ENCODE peak calls at places on chromosomes 13 and 19, in five cellular contexts. O, A, M, X and C are unnamed samples.
A peak's percentile ranks its signal among the peaks of the same experiment; 100 is the strongest.

GRCh38 chr13:107562222-107562621 is 653.1 kb downstream of the LIG4 start:
- DNase-seq in O (no peak), A (no peak), M (no peak), X (no peak), C (no peak)

GRCh38 chr19:6963937-6964336 is 57.3 kb downstream of the MBD3L2B start:
- DNase-seq in O (no peak), A (no peak), M (no peak), X (no peak), C (peak; percentile 13)

GRCh38 chr13:72643339-72643989 is 84.0 kb downstream of the MZT1 start:
- DNase-seq in O (peak; percentile 38), A (no peak), M (no peak), X (peak; percentile 49), C (peak; percentile 4)

GRCh38 chr13:92320323-92320722 is 906.3 kb upstream of the GPC6 start:
- DNase-seq in O (no peak), A (no peak), M (no peak), X (no peak), C (no peak)

GRCh38 chr19:46607441-46607841 is 6.3 kb downstream of the CALM3 start:
- DNase-seq in O (no peak), A (no peak), M (no peak), X (no peak), C (no peak)

GRCh38 chr19:11023635-11024168 is 62.9 kb downstream of the SMARCA4 start:
- DNase-seq in O (no peak), A (no peak), M (no peak), X (no peak), C (no peak)

GRCh38 chr19:35295792-35296462 is 4.0 kb downstream of the MAG start:
- DNase-seq in O (no peak), A (peak; percentile 41), M (no peak), X (no peak), C (no peak)

GRCh38 chr19:49677232-49677881 is at the start of gene PRMT1:
- DNase-seq in O (peak; percentile 68), A (no peak), M (peak; percentile 30), X (peak; percentile 38), C (peak; percentile 44)

GRCh38 chr19:11421607-11422098 is 2.5 kb upstream of the RGL3 start:
- DNase-seq in O (peak; percentile 68), A (peak; percentile 85), M (peak; percentile 52), X (peak; percentile 27), C (no peak)

GRCh38 chr19:54653181-54653809 is 9.5 kb upstream of the LILRB4 start:
- DNase-seq in O (no peak), A (no peak), M (peak; percentile 2), X (peak; percentile 11), C (no peak)

GRCh38 chr13:45737571-45738002 is 35.5 kb downstream of the CBY2 start:
- DNase-seq in O (no peak), A (peak; percentile 29), M (no peak), X (no peak), C (no peak)

GRCh38 chr19:29544656-29545360 is 19.0 kb downstream of the VSTM2B start:
- DNase-seq in O (peak; percentile 6), A (no peak), M (no peak), X (no peak), C (no peak)

GRCh38 chr13:72109863-72110262 is 242.9 kb upstream of the DACH1 start:
- DNase-seq in O (no peak), A (no peak), M (no peak), X (peak; percentile 29), C (no peak)

GRCh38 chr13:32938907-32939306 is 77.3 kb upstream of the KL start:
- DNase-seq in O (no peak), A (no peak), M (no peak), X (peak; percentile 52), C (no peak)

GRCh38 chr13:32323912-32324311 is 8.6 kb downstream of the BRCA2 start:
- DNase-seq in O (no peak), A (no peak), M (no peak), X (peak; percentile 79), C (no peak)

GRCh38 chr19:45324349-45324907 is 1.8 kb upstream of the CKM start:
- DNase-seq in O (no peak), A (no peak), M (no peak), X (no peak), C (no peak)

GRCh38 chr13:23868521-23868920 is 20.7 kb downstream of the MIPEP start:
- DNase-seq in O (no peak), A (no peak), M (no peak), X (peak; percentile 51), C (no peak)

GRCh38 chr13:33228645-33229445 is 56.7 kb downstream of the STARD13 start:
- DNase-seq in O (no peak), A (peak; percentile 30), M (peak; percentile 10), X (peak; percentile 96), C (no peak)

GRCh38 chr13:77443511-77443910 is 92.0 kb upstream of the SCEL start:
- DNase-seq in O (no peak), A (no peak), M (no peak), X (no peak), C (no peak)

GRCh38 chr13:93984876-93985275 is 494.6 kb downstream of the DCT start:
- DNase-seq in O (no peak), A (peak; percentile 11), M (no peak), X (no peak), C (no peak)

GRCh38 chr19:43797118-43797517 is 5.1 kb downstream of the LYPD5 start:
- DNase-seq in O (no peak), A (no peak), M (no peak), X (no peak), C (no peak)

GRCh38 chr19:12000152-12000981 is 35.1 kb downstream of the ZNF433 start:
- DNase-seq in O (no peak), A (no peak), M (no peak), X (peak; percentile 34), C (no peak)

GRCh38 chr13:51342706-51343105 is 3.2 kb downstream of the SERPINE3 start:
- DNase-seq in O (no peak), A (no peak), M (no peak), X (peak; percentile 64), C (no peak)

GRCh38 chr13:39963612-39964011 is 308.1 kb downstream of the COG6 start:
- DNase-seq in O (no peak), A (no peak), M (no peak), X (no peak), C (no peak)